ENCODE peak calls at places on chromosomes 2 and 18, in four cellular contexts. E is caudate nucleus; I is NCI-H1105; O is activated CD8-positive, alpha-beta memory T cell treated with anti-CD3 and anti-CD28 coated beads, Interleukin-2, amount 50 U/mL, for 48 hours. F is an unnamed sample.
A peak's percentile ranks its signal among the peaks of the same experiment; 100 is the strongest.

GRCh38 chr2:60527762-60528161 is 25.7 kb downstream of the BCL11A start:
- DNase-seq in E (no peak), I (no peak), O (no peak), F (no peak)

GRCh38 chr2:71299507-71299906 is 32.1 kb upstream of the ZNF638 start:
- DNase-seq in E (no peak), I (no peak), O (no peak), F (no peak)

GRCh38 chr2:165777522-165778186 is 16.4 kb downstream of the GALNT3 start:
- DNase-seq in E (no peak), I (no peak), O (no peak), F (no peak)

GRCh38 chr2:10547011-10547410 is 98.9 kb upstream of the ODC1 start:
- DNase-seq in E (no peak), I (no peak), O (no peak), F (no peak)

GRCh38 chr2:143823286-143823685 is 694.1 kb downstream of the ARHGAP15 start:
- DNase-seq in E (no peak), I (no peak), O (no peak), F (no peak)

GRCh38 chr18:59954241-59954640 is 54.4 kb downstream of the PMAIP1 start:
- DNase-seq in E (no peak), I (no peak), O (no peak), F (no peak)

GRCh38 chr2:42371621-42372473 is 10.8 kb upstream of the COX7A2L start:
- DNase-seq in E (no peak), I (peak; percentile 86), O (no peak), F (no peak)

GRCh38 chr18:22630980-22631379 is 213.3 kb upstream of the CTAGE1 start:
- DNase-seq in E (no peak), I (no peak), O (no peak), F (no peak)

GRCh38 chr2:170713280-170714155 is 1.6 kb upstream of the SP5 start:
- DNase-seq in E (no peak), I (no peak), O (peak; percentile 57), F (no peak)

GRCh38 chr2:134466141-134466540 is 212.3 kb downstream of the MGAT5 start:
- DNase-seq in E (no peak), I (peak; percentile 3), O (no peak), F (peak; percentile 8)

GRCh38 chr18:32920796-32921787 is 148.3 kb upstream of the KLHL14 start:
- DNase-seq in E (no peak), I (no peak), O (no peak), F (no peak)